ENCODE peak calls at places on chromosomes 5 and 9, in four cellular contexts. J is stimulated activated CD8-positive, alpha-beta memory T cell treated with anti-CD3 and anti-CD28 coated beads, Interleukin-2, amount 100 ng/mL, for 1 hour; H is midbrain; R is HFFc6. I is an unnamed sample.

GRCh38 chr5:150301170-150301505 is 1.6 kb downstream of the ARSI start:
- DNase-seq in J (no peak), H (no peak), R (no peak), I (no peak)

GRCh38 chr9:114806571-114806970 is 732 bp upstream of the TNFSF15 start:
- DNase-seq in J (no peak), H (no peak), R (no peak), I (no peak)

GRCh38 chr9:95580812-95581761 is 64.3 kb upstream of the PTCH1 start:
- DNase-seq in J (no peak), H (no peak), R (no peak), I (no peak)

GRCh38 chr5:135073771-135074345 is 39.8 kb upstream of the PITX1 start:
- DNase-seq in J (no peak), H (no peak), R (peak; percentile 8), I (no peak)

GRCh38 chr9:81634915-81635516 is 54.3 kb downstream of the TLE1 start:
- DNase-seq in J (no peak), H (no peak), R (peak; percentile 11), I (no peak)

GRCh38 chr5:175344331-175345200 is 99.4 kb downstream of the DRD1 start:
- DNase-seq in J (no peak), H (no peak), R (no peak), I (no peak)

GRCh38 chr5:179265529-179266290 is 79.6 kb downstream of the ADAMTS2 start:
- DNase-seq in J (no peak), H (peak; percentile 25), R (peak; percentile 99), I (no peak)

GRCh38 chr5:100430268-100430900 is 104.8 kb upstream of the FAM174A start:
- DNase-seq in J (no peak), H (peak; percentile 42), R (peak; percentile 25), I (peak; percentile 36)

GRCh38 chr9:134509306-134509705 is 132.3 kb upstream of the COL5A1 start:
- DNase-seq in J (no peak), H (no peak), R (no peak), I (no peak)

GRCh38 chr5:149585910-149586309 is 4.6 kb downstream of the ARHGEF37 start:
- DNase-seq in J (no peak), H (no peak), R (no peak), I (no peak)

GRCh38 chr5:14187157-14187556 is 44.0 kb downstream of the TRIO start:
- DNase-seq in J (no peak), H (no peak), R (no peak), I (no peak)

GRCh38 chr5:81601912-81602311 is 149.0 kb downstream of the SSBP2 start:
- DNase-seq in J (no peak), H (no peak), R (no peak), I (no peak)

GRCh38 chr5:88675758-88676636 is 207.0 kb downstream of the MEF2C start:
- DNase-seq in J (no peak), H (peak; percentile 74), R (no peak), I (peak; percentile 64)

GRCh38 chr9:33044162-33044673 is 19.1 kb downstream of the DNAJA1 start:
- DNase-seq in J (peak; percentile 19), H (peak; percentile 64), R (peak; percentile 74), I (peak; percentile 95)

GRCh38 chr5:135386886-135387628 is 12.0 kb downstream of the MACROH2A1 start:
- DNase-seq in J (no peak), H (peak; percentile 9), R (peak; percentile 91), I (peak; percentile 82)

GRCh38 chr5:176355400-176356178 is 6.0 kb downstream of the KIAA1191 start:
- DNase-seq in J (no peak), H (no peak), R (no peak), I (no peak)

GRCh38 chr5:171450423-171451246 is 31.2 kb downstream of the FGF18 start:
- DNase-seq in J (no peak), H (no peak), R (peak; percentile 65), I (no peak)

GRCh38 chr5:111126896-111127295 is 34.7 kb downstream of the WDR36 start:
- DNase-seq in J (no peak), H (no peak), R (no peak), I (no peak)

GRCh38 chr9:17280350-17281012 is 145.6 kb downstream of the CNTLN start:
- DNase-seq in J (no peak), H (no peak), R (peak; percentile 9), I (no peak)

GRCh38 chr9:129023036-129023907 is 4.9 kb downstream of the SH3GLB2 start:
- DNase-seq in J (no peak), H (peak; percentile 24), R (peak; percentile 69), I (peak; percentile 11)

GRCh38 chr9:120500733-120501132 is 79.2 kb downstream of the CDK5RAP2 start:
- DNase-seq in J (no peak), H (no peak), R (no peak), I (no peak)

GRCh38 chr9:20611751-20612287 is 10.5 kb downstream of the MLLT3 start:
- DNase-seq in J (no peak), H (no peak), R (peak; percentile 76), I (peak; percentile 8)

GRCh38 chr5:127820910-127821553 is 117.8 kb downstream of the CCDC192 start:
- DNase-seq in J (no peak), H (no peak), R (peak; percentile 79), I (peak; percentile 69)

GRCh38 chr5:38796000-38796738 is 49.6 kb upstream of the OSMR start:
- DNase-seq in J (no peak), H (peak; percentile 55), R (no peak), I (no peak)

GRCh38 chr5:141517902-141518610 is 29.2 kb downstream of the PCDHGC5 start:
- DNase-seq in J (no peak), H (no peak), R (peak; percentile 75), I (no peak)

GRCh38 chr5:180605554-180606214 is 14.4 kb upstream of the SCGB3A1 start:
- DNase-seq in J (peak; percentile 38), H (no peak), R (peak; percentile 29), I (peak; percentile 51)

GRCh38 chr5:7376889-7377288 is 19.0 kb upstream of the ADCY2 start:
- DNase-seq in J (no peak), H (no peak), R (no peak), I (peak; percentile 72)

GRCh38 chr5:9617739-9618504 is 12.2 kb downstream of the TAS2R1 start:
- DNase-seq in J (no peak), H (no peak), R (no peak), I (no peak)

GRCh38 chr9:94139672-94140417 is 55.6 kb downstream of the PTPDC1 start:
- DNase-seq in J (no peak), H (no peak), R (peak; percentile 94), I (no peak)

GRCh38 chr5:133708451-133708850 is 96.1 kb upstream of the FSTL4 start:
- DNase-seq in J (no peak), H (no peak), R (no peak), I (no peak)

GRCh38 chr9:21294325-21294724 is 10.8 kb downstream of the IFNA5 start:
- DNase-seq in J (no peak), H (no peak), R (peak; percentile 10), I (no peak)

GRCh38 chr5:135569755-135570452 is 8.9 kb downstream of the CXCL14 start:
- DNase-seq in J (no peak), H (no peak), R (peak; percentile 21), I (peak; percentile 60)

GRCh38 chr9:16727452-16728127 is 142.9 kb downstream of the BNC2 start:
- DNase-seq in J (no peak), H (no peak), R (no peak), I (peak; percentile 24)

GRCh38 chr5:114055810-114056476 is 305.9 kb upstream of the KCNN2 start:
- DNase-seq in J (no peak), H (no peak), R (no peak), I (no peak)

GRCh38 chr5:90440644-90441043 is 31.1 kb upstream of the CETN3 start:
- DNase-seq in J (no peak), H (no peak), R (no peak), I (no peak)

GRCh38 chr5:59328801-59329296 is 564.7 kb downstream of the PDE4D start:
- DNase-seq in J (no peak), H (no peak), R (no peak), I (no peak)

GRCh38 chr9:136741885-136742568 is 713 bp downstream of the LCN10 start:
- DNase-seq in J (no peak), H (no peak), R (no peak), I (no peak)

GRCh38 chr9:123470121-123470851 is 114.3 kb downstream of the CRB2 start:
- DNase-seq in J (no peak), H (no peak), R (no peak), I (peak; percentile 87)

GRCh38 chr9:119026120-119026519 is 343.1 kb downstream of the BRINP1 start:
- DNase-seq in J (no peak), H (peak; percentile 47), R (no peak), I (no peak)